ENCODE peak calls at places on chromosomes 7 and 10, in four cellular contexts. M is SJSA1, T is pancreas, R is T-helper 9 cell. D is an unnamed sample.
A peak's percentile ranks its signal among the peaks of the same experiment; 100 is the strongest.

GRCh38 chr7:1608318-1608717 is 38.5 kb upstream of the PSMG3 start:
- DNase-seq in M (no peak), R (no peak), T (no peak), D (no peak)

GRCh38 chr10:7610651-7611389 is 55.9 kb downstream of the ITIH5 start:
- DNase-seq in M (peak; percentile 66), R (no peak), T (peak; percentile 8), D (no peak)

GRCh38 chr10:126476256-126476655 is 88.0 kb upstream of the ADAM12 start:
- DNase-seq in T (no peak), M (no peak), R (no peak), D (no peak)

GRCh38 chr10:110530131-110530831 is 32.6 kb downstream of the DUSP5 start:
- DNase-seq in T (peak; percentile 33), R (no peak), M (peak; percentile 59), D (no peak)

GRCh38 chr7:139739863-139740597 is 37.8 kb downstream of the HIPK2 start:
- DNase-seq in T (peak; percentile 58), M (no peak), R (no peak), D (no peak)

GRCh38 chr7:128410092-128410665 is 397 bp upstream of the IMPDH1 start:
- DNase-seq in M (peak; percentile 87), R (peak; percentile 56), T (no peak), D (peak; percentile 43)

GRCh38 chr10:93916257-93917063 is 22.7 kb downstream of the SLC35G1 start:
- DNase-seq in T (no peak), R (no peak), M (no peak), D (no peak)

GRCh38 chr7:28708458-28708951 is 249.6 kb downstream of the TRIL start:
- DNase-seq in M (no peak), T (no peak), R (no peak), D (no peak)